ENCODE peak calls at places on chromosomes 7 and 10, in four cellular contexts. V is HepG2, N is GM12878, P is K562. I is an unnamed sample.

GRCh38 chr7:51066405-51066882 is 250.2 kb downstream of the COBL start:
- DNase-seq in V (no peak), P (no peak), N (no peak), I (no peak)

GRCh38 chr10:116511365-116511764 is 34.4 kb upstream of the PNLIP start:
- DNase-seq in N (no peak), P (no peak), V (no peak), I (no peak)

GRCh38 chr7:89680161-89680560 is 474.1 kb upstream of the STEAP1 start:
- DNase-seq in V (no peak), N (no peak), P (no peak), I (no peak)

GRCh38 chr10:111511751-111512150 is 434.9 kb downstream of the ADRA2A start:
- DNase-seq in V (no peak), N (no peak), P (no peak), I (no peak)

GRCh38 chr10:104445359-104445758 is 91.7 kb downstream of the CFAP58 start:
- DNase-seq in P (no peak), V (no peak), N (no peak), I (no peak)

GRCh38 chr7:139479620-139480019 is 3.9 kb downstream of the KLRG2 start:
- DNase-seq in P (no peak), N (no peak), V (no peak), I (no peak)

GRCh38 chr7:88758355-88759215 is 915 bp upstream of the ZNF804B start:
- DNase-seq in V (no peak), N (no peak), P (peak; percentile 44), I (peak; percentile 37)

GRCh38 chr10:4345842-4346241 is 480.2 kb upstream of the AKR1E2 start:
- DNase-seq in N (no peak), V (no peak), P (no peak), I (no peak)

GRCh38 chr10:128566376-128566968 is 440.2 kb upstream of the MKI67 start:
- DNase-seq in P (no peak), N (no peak), V (no peak), I (no peak)

GRCh38 chr10:130854151-130854550 is 457.4 kb downstream of the TCERG1L start:
- DNase-seq in P (no peak), V (no peak), N (no peak), I (no peak)

GRCh38 chr7:120760851-120761250 is 97.1 kb downstream of the TSPAN12 start:
- DNase-seq in P (no peak), N (no peak), V (no peak), I (no peak)

GRCh38 chr7:33043434-33043833 is 19.1 kb downstream of the NT5C3A start:
- DNase-seq in P (peak; percentile 32), V (no peak), N (no peak), I (no peak)

GRCh38 chr10:28291881-28292297 is 11.0 kb downstream of the MPP7 start:
- DNase-seq in P (peak; percentile 4), N (no peak), V (no peak), I (no peak)

GRCh38 chr7:2732959-2733584 is 45.1 kb downstream of the AMZ1 start:
- DNase-seq in N (no peak), V (no peak), P (peak; percentile 81), I (peak; percentile 9)

GRCh38 chr10:102112210-102112817 is 7.9 kb downstream of the LDB1 start:
- DNase-seq in N (no peak), P (peak; percentile 95), V (no peak), I (no peak)

GRCh38 chr10:130809181-130809580 is 502.3 kb downstream of the TCERG1L start:
- DNase-seq in P (no peak), V (no peak), N (no peak), I (no peak)

GRCh38 chr10:53808677-53809076 is 992.4 kb downstream of the PCDH15 start:
- DNase-seq in N (no peak), P (no peak), V (no peak), I (peak; percentile 27)

GRCh38 chr10:43408331-43408709 is 666 bp downstream of the HNRNPF start:
- DNase-seq in V (no peak), P (no peak), N (no peak), I (no peak)

GRCh38 chr10:15333909-15334649 is 37.0 kb downstream of the FAM171A1 start:
- DNase-seq in P (no peak), N (no peak), V (peak; percentile 96), I (no peak)

GRCh38 chr7:78149787-78150186 is 351.2 kb downstream of the PHTF2 start:
- DNase-seq in P (no peak), N (no peak), V (no peak), I (no peak)

GRCh38 chr10:48219194-48219593 is 55.3 kb downstream of the FRMPD2 start:
- DNase-seq in V (no peak), P (no peak), N (no peak), I (no peak)

GRCh38 chr10:103983367-103983911 is 16.5 kb downstream of the SLK start:
- DNase-seq in V (no peak), P (no peak), N (peak; percentile 40), I (no peak)

GRCh38 chr7:47045592-47045991 is 536.3 kb downstream of the TNS3 start:
- DNase-seq in N (no peak), P (no peak), V (no peak), I (no peak)

GRCh38 chr7:116588641-116589594 is 64.1 kb downstream of the CAV1 start:
- DNase-seq in P (peak; percentile 75), V (peak; percentile 40), N (no peak), I (no peak)

GRCh38 chr10:121217331-121217730 is 366.2 kb downstream of the WDR11 start:
- DNase-seq in P (no peak), V (no peak), N (no peak), I (no peak)

DNA sequence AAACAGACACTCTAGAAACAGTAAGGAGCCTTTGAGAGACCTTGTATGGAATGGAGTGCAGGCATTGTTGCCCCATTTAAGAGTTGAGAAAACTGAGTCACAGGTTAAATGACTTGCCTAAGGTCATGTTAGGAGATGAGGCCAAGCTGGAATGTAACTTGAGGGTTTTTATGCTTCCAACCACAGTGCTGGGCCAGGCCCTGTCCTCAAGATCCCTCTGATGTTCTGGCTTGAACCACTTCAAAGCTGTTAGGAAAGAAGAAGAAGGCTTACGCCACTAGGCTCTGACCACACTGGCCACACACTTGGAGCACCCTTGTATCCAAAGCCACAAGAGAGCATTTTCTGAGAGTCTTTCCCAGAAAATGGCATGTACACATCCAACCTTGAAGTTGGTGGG is 42.7 kb downstream of the PLAU start:
- DNase-seq in N (no peak), V (no peak), P (no peak), I (no peak)
- TF ChIP-seq CBFB in N (no peak), V (no peak), P (no peak), I (no peak)

DNA sequence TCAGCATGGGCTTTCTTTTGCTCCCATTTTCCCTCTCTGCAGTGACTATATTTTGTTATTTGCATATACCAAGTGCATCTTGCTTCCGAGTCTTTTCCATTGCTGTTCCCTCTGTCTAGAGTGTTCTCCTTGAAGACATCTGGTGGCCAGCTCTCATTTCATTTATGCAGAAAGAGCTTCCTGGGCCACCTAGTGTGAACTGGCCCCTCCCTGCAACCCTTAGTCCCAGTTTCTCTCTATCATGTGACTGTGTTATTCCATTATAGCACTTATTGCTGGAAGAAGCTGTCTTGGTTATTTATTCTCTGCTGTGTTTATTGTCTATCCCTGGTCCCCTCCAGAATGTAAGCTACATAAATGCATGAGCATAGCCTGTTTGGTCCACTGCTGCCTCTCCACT is 300.5 kb downstream of the PLXNA4 start:
- DNase-seq in N (no peak), V (no peak), P (no peak), I (no peak)
- TF ChIP-seq CBFB in N (no peak), V (no peak), P (no peak), I (no peak)

GRCh38 chr7:29565186-29565540 is 1.5 kb downstream of the PRR15 start:
- DNase-seq in V (no peak), N (no peak), P (no peak), I (no peak)
- TF ChIP-seq CBFB in V (no peak), N (no peak), P (no peak), I (no peak)

GRCh38 chr10:50384839-50385238 is 133.5 kb upstream of the ASAH2 start:
- DNase-seq in P (no peak), V (no peak), N (no peak), I (no peak)

GRCh38 chr10:50387736-50388081 is 136.4 kb upstream of the ASAH2 start:
- DNase-seq in N (no peak), V (no peak), P (no peak), I (no peak)

GRCh38 chr10:50384238-50384637 is 132.9 kb upstream of the ASAH2 start:
- DNase-seq in N (no peak), P (no peak), V (no peak), I (no peak)

GRCh38 chr10:50386992-50387735 is 135.8 kb upstream of the ASAH2 start:
- DNase-seq in N (no peak), P (no peak), V (no peak), I (no peak)

GRCh38 chr10:50385610-50386009 is 134.3 kb upstream of the ASAH2 start:
- DNase-seq in N (no peak), V (peak; percentile 35), P (no peak), I (no peak)
- TF ChIP-seq CBFB in N (no peak), V (no peak), P (no peak), I (no peak)

GRCh38 chr10:17563452-17563851 is 53.7 kb downstream of the HACD1 start:
- DNase-seq in P (no peak), V (no peak), N (no peak), I (no peak)

GRCh38 chr10:17557459-17557858 is 59.7 kb downstream of the HACD1 start:
- DNase-seq in N (no peak), V (no peak), P (no peak), I (no peak)

GRCh38 chr10:17561131-17561530 is 56.0 kb downstream of the HACD1 start:
- DNase-seq in V (no peak), P (no peak), N (no peak), I (no peak)

GRCh38 chr10:17564911-17565310 is 52.3 kb downstream of the HACD1 start:
- DNase-seq in N (no peak), V (no peak), P (no peak), I (no peak)

GRCh38 chr10:17562572-17562971 is 54.6 kb downstream of the HACD1 start:
- DNase-seq in V (no peak), P (peak; percentile 35), N (no peak), I (no peak)
- TF ChIP-seq CBFB in V (no peak), P (no peak), N (no peak), I (no peak)

GRCh38 chr10:75773139-75773801 is 341.8 kb downstream of the LRMDA start:
- DNase-seq in V (peak; percentile 92), N (no peak), P (no peak), I (no peak)
- TF ChIP-seq CBFB in V (peak; percentile 80), N (no peak), P (no peak), I (no peak)